ENCODE peak calls at places on chromosome 3, in eight cellular contexts. T, A, K, L, Q, R, D and Z are unnamed samples.
A peak's percentile ranks its signal among the peaks of the same experiment; 100 is the strongest.

GRCh38 chr3:50381315-50381714 is 22.0 kb upstream of the TMEM115 start:
- DNase-seq in K (no peak), Q (no peak), A (no peak), T (no peak), D (no peak), R (no peak), L (no peak), Z (no peak)

GRCh38 chr3:33146791-33147445 is 33.1 kb downstream of the CRTAP start:
- DNase-seq in D (peak; percentile 49), R (peak; percentile 45), A (no peak), L (peak; percentile 22), K (peak; percentile 67), Q (no peak), T (no peak), Z (peak; percentile 25)

GRCh38 chr3:8969246-8969645 is 6.0 kb upstream of the RAD18 start:
- DNase-seq in T (no peak), Q (no peak), L (no peak), R (no peak), D (no peak), A (no peak), K (no peak), Z (no peak)

GRCh38 chr3:16668776-16669545 is 63.7 kb upstream of the DAZL start:
- DNase-seq in Q (no peak), K (no peak), T (no peak), D (no peak), R (no peak), A (no peak), L (no peak), Z (no peak)

GRCh38 chr3:113933746-113934145 is 14.1 kb upstream of the ZDHHC23 start:
- DNase-seq in D (no peak), A (no peak), T (no peak), L (no peak), Q (no peak), K (no peak), R (no peak), Z (no peak)

GRCh38 chr3:150450906-150451305 is 42.8 kb downstream of the TSC22D2 start:
- DNase-seq in D (peak; percentile 44), Q (no peak), L (no peak), K (no peak), R (no peak), T (no peak), A (no peak), Z (no peak)

GRCh38 chr3:161148832-161149475 is 43.8 kb upstream of the B3GALNT1 start:
- DNase-seq in L (peak; percentile 13), Q (no peak), A (no peak), K (no peak), D (peak; percentile 23), T (no peak), R (no peak), Z (no peak)

GRCh38 chr3:34758630-34759261 is 880.6 kb upstream of the ARPP21 start:
- DNase-seq in T (no peak), D (no peak), K (no peak), A (no peak), Q (no peak), R (no peak), L (no peak), Z (no peak)

GRCh38 chr3:183959214-183959613 is 58.5 kb downstream of the ABCC5 start:
- DNase-seq in R (no peak), L (no peak), K (no peak), Q (no peak), D (no peak), A (no peak), T (no peak), Z (no peak)

GRCh38 chr3:11059090-11059798 is 66.7 kb downstream of the SLC6A1 start:
- DNase-seq in Q (peak; percentile 20), L (peak; percentile 87), T (peak; percentile 57), K (peak; percentile 40), R (peak; percentile 52), A (peak; percentile 25), D (peak; percentile 76), Z (peak; percentile 71)

GRCh38 chr3:196868297-196868661 is 559 bp downstream of the SENP5 start:
- DNase-seq in D (peak; percentile 34), K (no peak), A (peak; percentile 12), Q (no peak), L (peak; percentile 45), T (peak; percentile 28), R (no peak), Z (peak; percentile 25)